ENCODE peak calls at places on chromosomes 2 and 18, in four cellular contexts. E, I, Q and O are unnamed samples.

GRCh38 chr2:224927671-224928173 is 114.5 kb downstream of the DOCK10 start:
- DNase-seq in E (peak; percentile 85), Q (no peak), I (no peak), O (no peak)

GRCh38 chr2:98234763-98235162 is 111.5 kb upstream of the CNGA3 start:
- DNase-seq in E (no peak), I (no peak), Q (no peak), O (no peak)

GRCh38 chr18:45352874-45353273 is 262.4 kb upstream of the SLC14A2 start:
- DNase-seq in E (no peak), I (no peak), Q (no peak), O (no peak)

GRCh38 chr18:55252053-55252675 is 292.9 kb upstream of the CCDC68 start:
- DNase-seq in I (no peak), Q (no peak), E (no peak), O (no peak)

GRCh38 chr2:224121406-224122067 is 82.5 kb upstream of the SERPINE2 start:
- DNase-seq in I (no peak), Q (no peak), E (no peak), O (no peak)

GRCh38 chr2:39128919-39129391 is 8.1 kb upstream of the SOS1 start:
- DNase-seq in E (no peak), I (no peak), Q (no peak), O (no peak)

GRCh38 chr2:199922856-199923255 is 11.8 kb downstream of the C2orf69 start:
- DNase-seq in I (no peak), Q (no peak), E (no peak), O (no peak)

GRCh38 chr2:132478669-132479068 is 62.1 kb downstream of the GPR39 start:
- DNase-seq in E (no peak), I (no peak), Q (no peak), O (no peak)

GRCh38 chr18:10430696-10431095 is 23.7 kb upstream of the APCDD1 start:
- DNase-seq in Q (no peak), E (no peak), I (no peak), O (no peak)

GRCh38 chr2:215878476-215879063 is 134.8 kb downstream of the MREG start:
- DNase-seq in I (no peak), E (peak; percentile 65), Q (peak; percentile 35), O (no peak)

GRCh38 chr2:17830053-17831034 is 14.1 kb downstream of the MSGN1 start:
- DNase-seq in Q (peak; percentile 56), I (no peak), E (peak; percentile 69), O (peak; percentile 91)

GRCh38 chr18:24959100-24959499 is 392.9 kb downstream of the ZNF521 start:
- DNase-seq in I (no peak), Q (no peak), E (no peak), O (no peak)

GRCh38 chr18:12074734-12075133 is 18.9 kb upstream of the ANKRD62 start:
- DNase-seq in Q (no peak), I (no peak), E (no peak), O (no peak)

GRCh38 chr2:237754849-237755248 is 43.7 kb upstream of the RBM44 start:
- DNase-seq in E (no peak), Q (no peak), I (no peak), O (peak; percentile 52)

GRCh38 chr2:84451579-84451978 is 7.5 kb downstream of the SUCLG1 start:
- DNase-seq in Q (no peak), I (no peak), E (no peak), O (no peak)

GRCh38 chr2:58475756-58476155 is 234.6 kb upstream of the FANCL start:
- DNase-seq in I (no peak), Q (no peak), E (no peak), O (no peak)

GRCh38 chr2:37585295-37585908 is 86.0 kb downstream of the CDC42EP3 start:
- DNase-seq in I (no peak), Q (peak; percentile 35), E (peak; percentile 43), O (no peak)

GRCh38 chr18:79485788-79486355 is 90.1 kb downstream of the NFATC1 start:
- DNase-seq in E (peak; percentile 94), I (no peak), Q (no peak), O (peak; percentile 67)

GRCh38 chr2:121902171-121902591 is 146.7 kb downstream of the TSN start:
- DNase-seq in Q (no peak), I (no peak), E (no peak), O (no peak)

GRCh38 chr2:64792310-64792709 is 138.6 kb upstream of the SERTAD2 start:
- DNase-seq in Q (no peak), E (no peak), I (no peak), O (no peak)

GRCh38 chr2:19607931-19608762 is 249.7 kb upstream of the OSR1 start:
- DNase-seq in E (peak; percentile 90), I (no peak), Q (peak; percentile 23), O (peak; percentile 32)

GRCh38 chr18:58900015-58900649 is 35.5 kb downstream of the ZNF532 start:
- DNase-seq in Q (no peak), I (no peak), E (no peak), O (no peak)

GRCh38 chr2:139383532-139383931 is 603.3 kb upstream of the NXPH2 start:
- DNase-seq in E (no peak), Q (no peak), I (no peak), O (no peak)

GRCh38 chr2:136137982-136138381 is 20.0 kb upstream of the CXCR4 start:
- DNase-seq in E (no peak), Q (no peak), I (no peak), O (no peak)

GRCh38 chr2:111116843-111117665 is 3.7 kb upstream of the BCL2L11 start:
- DNase-seq in E (peak; percentile 67), Q (no peak), I (peak; percentile 78), O (peak; percentile 65)

GRCh38 chr2:70728128-70728527 is 39.9 kb downstream of the ADD2 start:
- DNase-seq in Q (no peak), I (no peak), E (peak; percentile 50), O (no peak)

GRCh38 chr18:27428120-27428519 is 243.0 kb upstream of the CHST9 start:
- DNase-seq in E (no peak), Q (no peak), I (no peak), O (no peak)

GRCh38 chr2:239729151-239729550 is 296.0 kb downstream of the NDUFA10 start:
- DNase-seq in E (no peak), I (no peak), Q (no peak), O (no peak)

GRCh38 chr2:120880381-120880780 is 144.7 kb downstream of the GLI2 start:
- DNase-seq in E (peak; percentile 89), I (no peak), Q (no peak), O (no peak)

GRCh38 chr2:108199726-108200125 is 40.0 kb upstream of the SULT1C3 start:
- DNase-seq in E (peak; percentile 52), Q (no peak), I (no peak), O (no peak)

GRCh38 chr2:202337706-202338346 is 38.3 kb upstream of the BMPR2 start:
- DNase-seq in E (no peak), I (no peak), Q (no peak), O (no peak)

GRCh38 chr2:1550076-1550475 is 136.8 kb downstream of the TPO start:
- DNase-seq in Q (no peak), I (no peak), E (no peak), O (no peak)
- TF ChIP-seq CTCF in Q (no peak), I (no peak), E (no peak), O (no peak)

DNA sequence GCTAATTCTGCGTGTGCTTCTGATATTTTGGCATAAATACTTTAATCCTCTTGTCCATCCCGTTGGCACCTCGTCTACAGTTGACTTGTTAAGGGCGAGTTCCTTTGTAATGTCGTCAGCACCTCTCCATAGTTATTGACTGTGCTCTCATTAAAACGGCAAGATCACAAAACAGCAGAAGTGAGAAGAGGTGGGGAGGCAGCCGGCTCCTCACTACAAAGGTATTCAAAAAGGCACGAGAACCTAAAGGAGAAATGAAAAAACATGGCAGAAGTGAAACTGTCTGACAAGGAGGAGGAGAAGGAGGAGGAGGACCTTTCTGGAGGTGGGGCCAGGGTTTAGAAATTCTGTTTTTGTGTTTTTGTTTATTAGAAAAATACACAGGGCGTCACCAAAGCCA is 235.6 kb downstream of the BCL11A start:
- DNase-seq in I (no peak), E (no peak), Q (no peak), O (no peak)
- H3K4me3 ChIP-seq in I (no peak overlapping the region), E (no peak overlapping the region), Q (no peak overlapping the region), O (no peak overlapping the region)

GRCh38 chr18:40583671-40584070 is 1371.4 kb upstream of the PIK3C3 start:
- DNase-seq in E (no peak), Q (no peak), I (no peak), O (no peak)

GRCh38 chr18:40577255-40577654 is 1377.8 kb upstream of the PIK3C3 start:
- DNase-seq in I (no peak), Q (no peak), E (peak; percentile 80), O (no peak)

DNA sequence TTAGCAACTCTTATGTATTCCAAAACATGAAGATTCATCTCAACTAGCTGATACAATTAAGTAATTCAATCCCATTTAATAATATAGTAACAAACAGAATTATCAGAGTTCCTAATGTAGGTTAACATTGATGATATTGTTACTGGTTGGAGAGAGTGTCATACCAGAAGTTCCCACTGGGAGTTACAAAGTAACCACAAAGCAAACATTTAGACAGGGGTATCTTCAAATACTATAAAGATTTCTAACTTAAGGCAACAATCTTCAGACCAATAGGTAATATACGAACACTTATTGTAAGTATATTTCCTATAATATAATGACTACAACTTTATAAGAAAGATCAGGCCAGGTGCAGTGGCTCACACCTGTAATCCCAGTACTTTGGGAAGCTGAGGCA is 1372.9 kb upstream of the PIK3C3 start:
- DNase-seq in I (no peak), E (no peak), Q (no peak), O (no peak)
- TF ChIP-seq CTCF in I (no peak), E (no peak), Q (no peak), O (no peak)

GRCh38 chr2:96115631-96116423 is 544 bp downstream of the ADRA2B start:
- DNase-seq in I (no peak), Q (no peak), E (no peak), O (no peak)
- H3K4me3 ChIP-seq in I (peak overlapping the region; percentile 91), Q (no peak overlapping the region), E (no peak overlapping the region), O (no peak overlapping the region)

DNA sequence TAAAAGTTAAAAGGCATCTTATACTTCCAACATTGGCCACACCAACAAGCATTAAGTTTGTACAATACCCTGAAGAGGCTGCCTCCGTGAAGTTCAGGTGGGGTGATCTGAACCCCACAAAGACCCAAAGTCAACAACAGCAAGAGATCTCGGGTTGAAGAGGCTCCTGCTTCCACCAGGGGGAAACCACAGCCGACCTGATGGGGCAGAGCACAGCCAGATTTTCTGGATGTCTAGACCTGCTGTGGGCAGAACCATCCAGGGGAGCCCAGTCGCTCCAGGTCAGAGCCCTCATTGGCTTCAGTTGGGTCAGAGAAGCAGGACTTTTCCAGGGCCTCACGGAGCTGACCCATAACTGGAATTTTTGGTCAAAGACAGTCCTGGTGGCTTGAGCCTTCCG is 66.5 kb upstream of the ACKR3 start:
- DNase-seq in I (no peak), Q (no peak), E (no peak), O (no peak)
- TF ChIP-seq CTCF in I (no peak), Q (peak; percentile 30), E (no peak), O (no peak)

DNA sequence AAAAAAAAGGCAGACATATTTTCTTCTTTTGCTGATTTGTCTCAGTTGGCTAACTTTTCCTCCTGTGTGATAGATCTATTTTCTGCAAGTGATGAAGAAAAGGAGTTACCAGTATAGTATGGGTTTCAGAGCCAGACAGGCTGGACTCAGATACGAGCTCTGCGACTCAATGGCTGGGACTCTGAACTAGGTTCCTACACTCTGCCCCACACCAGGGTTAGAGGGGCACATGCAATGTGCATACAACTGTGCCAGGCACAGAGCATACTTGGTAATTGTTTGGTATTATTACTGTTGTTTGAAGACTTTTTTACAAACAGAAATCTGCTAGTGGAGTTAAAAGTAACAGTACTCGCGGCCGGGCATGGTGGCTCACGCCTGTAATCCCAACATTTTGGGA is 21.8 kb downstream of the RNF149 start:
- DNase-seq in Q (no peak), I (no peak), E (no peak), O (no peak)
- H3K4me3 ChIP-seq in Q (no peak overlapping the region), I (no peak overlapping the region), E (no peak overlapping the region), O (no peak overlapping the region)